ENCODE peak calls at places on chromosomes 3 and 15, in eight cellular contexts. R is lower lobe of right lung; F is ascending aorta; V is naive thymus-derived CD8-positive, alpha-beta T cell; M is GM12865; D is activated T-cell treated with anti-CD3 and anti-CD28 coated beads for 24 hours; N is astrocyte of the spinal cord; H is neural crest cell. C is an unnamed sample.

GRCh38 chr3:7876741-7877297 is 624.8 kb upstream of the LMCD1 start:
- DNase-seq in V (peak), N (peak), M (no peak), R (no peak), F (no peak), D (peak), H (no peak), C (no peak)

GRCh38 chr15:88543065-88543776 is 3.3 kb downstream of the DET1 start:
- DNase-seq in F (no peak), R (no peak), M (no peak), H (no peak), N (no peak), V (no peak), D (no peak), C (no peak)

GRCh38 chr15:69953816-69954215 is 143.9 kb downstream of the TLE3 start:
- DNase-seq in D (no peak), N (no peak), R (no peak), M (no peak), H (no peak), F (no peak), V (no peak), C (no peak)

GRCh38 chr3:181623924-181624694 is 87.6 kb upstream of the SOX2 start:
- DNase-seq in H (no peak), D (no peak), R (no peak), M (no peak), V (no peak), F (no peak), N (peak), C (no peak)

GRCh38 chr3:128076783-128077624 is 24.8 kb downstream of the SEC61A1 start:
- DNase-seq in F (peak), N (no peak), R (peak), D (no peak), V (peak), H (peak), M (no peak), C (no peak)

GRCh38 chr15:40782609-40783227 is 12.9 kb downstream of the C15orf62 start:
- DNase-seq in F (no peak), V (peak), N (no peak), M (peak), R (peak), D (peak), H (peak), C (peak)

GRCh38 chr15:75729304-75730069 is 16.8 kb upstream of the CSPG4 start:
- DNase-seq in M (no peak), F (peak), H (no peak), R (peak), N (no peak), V (no peak), D (no peak), C (no peak)

GRCh38 chr3:46409735-46410489 is 2.9 kb downstream of the CCRL2 start:
- DNase-seq in N (no peak), F (no peak), V (no peak), H (no peak), R (no peak), M (no peak), D (no peak), C (no peak)

GRCh38 chr3:195081242-195081963 is 189.6 kb downstream of the XXYLT1 start:
- DNase-seq in D (no peak), H (no peak), V (no peak), F (no peak), M (no peak), R (peak), N (peak), C (no peak)

GRCh38 chr3:8623741-8624140 is 20.9 kb downstream of the SSUH2 start:
- DNase-seq in M (no peak), V (no peak), R (no peak), H (no peak), D (no peak), F (no peak), N (no peak), C (no peak)

GRCh38 chr3:22704571-22705354 is 498.4 kb upstream of the UBE2E2 start:
- DNase-seq in H (no peak), M (no peak), N (no peak), D (no peak), R (no peak), V (no peak), F (no peak), C (no peak)